ENCODE peak calls at places on chromosomes 11 and 22, in seven cellular contexts. H is DMS79 treated with DMSO at 0.1 percent for 48 hours, Q is BE2C, M is iris pigment epithelial cell, I is HFF-Myc, D is GM12865, V is lower lobe of right lung. Z is an unnamed sample.

GRCh38 chr11:120514541-120515121 is 3.1 kb downstream of the GRIK4 start:
- DNase-seq in H (no peak), Q (no peak), M (no peak), I (no peak), D (no peak), V (peak; percentile 32), Z (no peak)

GRCh38 chr22:46660604-46661201 is 40.5 kb downstream of the GRAMD4 start:
- DNase-seq in H (peak; percentile 84), Q (peak; percentile 58), M (no peak), I (no peak), D (no peak), V (no peak), Z (no peak)

GRCh38 chr22:39763276-39763675 is 130.3 kb downstream of the ENTHD1 start:
- DNase-seq in H (no peak), Q (no peak), M (no peak), I (no peak), D (no peak), V (no peak), Z (no peak)

GRCh38 chr11:10655931-10656576 is 37.5 kb downstream of the IRAG1 start:
- DNase-seq in H (no peak), Q (no peak), M (no peak), I (no peak), D (no peak), V (no peak), Z (no peak)

GRCh38 chr11:129273944-129274343 is 81.8 kb upstream of the ARHGAP32 start:
- DNase-seq in H (no peak), Q (no peak), M (no peak), I (no peak), D (no peak), V (no peak), Z (no peak)

GRCh38 chr22:26994801-26995200 is 337.4 kb downstream of the MIAT start:
- DNase-seq in H (no peak), Q (no peak), M (no peak), I (no peak), D (no peak), V (no peak), Z (no peak)

GRCh38 chr11:73223998-73224730 is 6.1 kb downstream of the P2RY2 start:
- DNase-seq in H (no peak), Q (peak; percentile 2), M (no peak), I (no peak), D (no peak), V (peak; percentile 27), Z (no peak)

GRCh38 chr11:45100338-45100737 is 46.1 kb upstream of the PRDM11 start:
- DNase-seq in H (no peak), Q (peak; percentile 66), M (peak; percentile 57), I (no peak), D (peak; percentile 16), V (no peak), Z (no peak)

GRCh38 chr22:37274380-37274862 is 7.9 kb upstream of the CYTH4 start:
- DNase-seq in H (no peak), Q (no peak), M (no peak), I (no peak), D (peak; percentile 62), V (peak; percentile 85), Z (no peak)

GRCh38 chr11:70661763-70662501 is 263.6 kb downstream of the CTTN start:
- DNase-seq in H (no peak), Q (peak; percentile 74), M (peak; percentile 9), I (no peak), D (no peak), V (no peak), Z (no peak)

GRCh38 chr11:121615506-121615905 is 162.7 kb upstream of the SORL1-AS1 start:
- DNase-seq in H (no peak), Q (no peak), M (peak; percentile 76), I (no peak), D (no peak), V (no peak), Z (no peak)

GRCh38 chr11:12690663-12691062 is 16.4 kb downstream of the TEAD1 start:
- DNase-seq in H (no peak), Q (no peak), M (no peak), I (no peak), D (no peak), V (no peak), Z (no peak)

GRCh38 chr22:29478326-29479276 is 1.4 kb upstream of the NEFH start:
- DNase-seq in H (peak; percentile 25), Q (no peak), M (peak; percentile 18), I (no peak), D (no peak), V (no peak), Z (no peak)

Z was measured in T-cell.